ENCODE peak calls at places on chromosomes 5 and 9, in eight cellular contexts. Q, G, J, T, P, D, B and N are unnamed samples.

GRCh38 chr5:14901462-14902051 is 30.0 kb upstream of the ANKH start:
- DNase-seq in Q (peak), G (no peak), J (no peak), T (no peak), P (no peak), D (no peak), B (no peak), N (no peak)

GRCh38 chr9:20611751-20612287 is 10.5 kb downstream of the MLLT3 start:
- DNase-seq in Q (no peak), G (no peak), J (no peak), T (no peak), P (peak), D (no peak), B (no peak), N (no peak)

GRCh38 chr9:93387791-93388190 is 63.7 kb upstream of the FAM120A start:
- DNase-seq in Q (no peak), G (no peak), J (no peak), T (peak), P (no peak), D (no peak), B (no peak), N (no peak)

GRCh38 chr5:168822745-168823281 is 243.6 kb upstream of the PANK3 start:
- DNase-seq in Q (peak), G (no peak), J (no peak), T (no peak), P (no peak), D (peak), B (no peak), N (no peak)

GRCh38 chr9:136292591-136293448 is 11.1 kb downstream of the CCDC187 start:
- DNase-seq in Q (no peak), G (no peak), J (no peak), T (no peak), P (no peak), D (no peak), B (no peak), N (no peak)

GRCh38 chr9:93589688-93590087 is 13.3 kb downstream of the PHF2 start:
- DNase-seq in Q (no peak), G (no peak), J (no peak), T (no peak), P (peak), D (peak), B (peak), N (peak)

GRCh38 chr5:57692582-57693487 is 210.2 kb upstream of the ACTBL2 start:
- DNase-seq in Q (peak), G (peak), J (peak), T (peak), P (peak), D (peak), B (peak), N (peak)

GRCh38 chr5:2861605-2862004 is 110.1 kb upstream of the IRX2 start:
- DNase-seq in Q (no peak), G (no peak), J (no peak), T (no peak), P (no peak), D (no peak), B (no peak), N (no peak)

GRCh38 chr5:71475788-71476384 is 20.4 kb downstream of the BDP1 start:
- DNase-seq in Q (no peak), G (no peak), J (no peak), T (no peak), P (peak), D (no peak), B (no peak), N (no peak)

GRCh38 chr9:100426532-100427365 is at the start of gene MSANTD3:
- DNase-seq in Q (peak), G (peak), J (no peak), T (peak), P (peak), D (peak), B (peak), N (peak)
- TF ChIP-seq CTCF in Q (no peak), G (no peak), J (no peak), T (no peak), P (peak), D (peak), B (peak), N (peak)

DNA sequence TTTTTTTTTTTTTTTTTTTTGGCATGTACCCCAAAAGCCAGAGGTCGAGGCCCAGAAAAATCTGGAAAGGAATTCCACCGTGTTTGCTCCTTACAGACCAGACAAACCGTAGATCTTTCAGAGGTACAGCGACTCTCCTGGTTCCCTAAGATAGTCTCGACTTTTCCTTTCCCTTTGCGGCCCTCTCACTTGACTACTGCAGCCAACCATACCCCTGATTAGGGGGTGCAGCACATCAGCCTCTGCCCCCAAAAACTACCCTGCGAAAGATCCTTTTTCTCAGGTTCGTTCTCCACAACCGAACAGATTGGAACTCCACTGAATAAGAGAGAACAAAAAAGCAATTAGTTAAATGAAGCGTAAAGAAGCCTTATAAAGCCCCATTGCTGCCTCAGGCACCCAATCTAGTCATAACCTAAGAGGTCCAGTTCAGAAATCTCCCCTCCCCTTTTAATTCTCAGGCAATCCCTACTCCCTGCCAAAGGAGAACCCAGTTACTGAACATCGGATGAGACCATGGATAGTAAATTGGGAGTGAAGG is 376 bp upstream of the TICAM2 start:
- DNase-seq in Q (no peak), G (no peak), J (no peak), T (peak), P (peak), D (no peak), B (no peak), N (no peak)
- H3K27ac ChIP-seq in Q (peak), G (peak), J (no peak), T (peak), P (no peak), D (peak), B (peak), N (peak)

DNA sequence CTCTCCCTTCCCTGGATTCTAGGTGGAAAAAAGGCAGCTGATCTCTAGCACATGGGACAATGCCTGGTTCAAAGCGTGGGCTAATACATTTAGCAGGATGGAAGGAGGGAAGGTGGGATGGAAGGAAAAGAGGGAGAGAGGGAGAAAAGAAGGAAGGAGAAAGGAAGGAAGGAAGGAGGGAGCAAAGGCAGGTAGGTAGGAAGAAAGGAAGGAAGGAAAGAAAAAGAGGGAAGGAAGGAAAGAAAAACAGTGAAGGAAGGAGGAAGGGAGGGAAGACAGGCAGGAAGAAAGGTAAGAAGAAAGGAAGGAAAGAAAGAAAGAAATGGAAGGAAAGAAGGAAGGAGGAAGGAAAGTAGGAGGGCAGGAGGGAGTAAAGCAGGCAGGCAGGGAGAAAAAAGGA is 12.2 kb upstream of the PALM2AKAP2 start:
- DNase-seq in Q (no peak), G (no peak), J (no peak), T (no peak), P (no peak), D (no peak), B (no peak), N (no peak)
- H3K4me3 ChIP-seq in Q (no peak), G (no peak), J (no peak), T (no peak), P (no peak), D (no peak), B (no peak), N (no peak)

DNA sequence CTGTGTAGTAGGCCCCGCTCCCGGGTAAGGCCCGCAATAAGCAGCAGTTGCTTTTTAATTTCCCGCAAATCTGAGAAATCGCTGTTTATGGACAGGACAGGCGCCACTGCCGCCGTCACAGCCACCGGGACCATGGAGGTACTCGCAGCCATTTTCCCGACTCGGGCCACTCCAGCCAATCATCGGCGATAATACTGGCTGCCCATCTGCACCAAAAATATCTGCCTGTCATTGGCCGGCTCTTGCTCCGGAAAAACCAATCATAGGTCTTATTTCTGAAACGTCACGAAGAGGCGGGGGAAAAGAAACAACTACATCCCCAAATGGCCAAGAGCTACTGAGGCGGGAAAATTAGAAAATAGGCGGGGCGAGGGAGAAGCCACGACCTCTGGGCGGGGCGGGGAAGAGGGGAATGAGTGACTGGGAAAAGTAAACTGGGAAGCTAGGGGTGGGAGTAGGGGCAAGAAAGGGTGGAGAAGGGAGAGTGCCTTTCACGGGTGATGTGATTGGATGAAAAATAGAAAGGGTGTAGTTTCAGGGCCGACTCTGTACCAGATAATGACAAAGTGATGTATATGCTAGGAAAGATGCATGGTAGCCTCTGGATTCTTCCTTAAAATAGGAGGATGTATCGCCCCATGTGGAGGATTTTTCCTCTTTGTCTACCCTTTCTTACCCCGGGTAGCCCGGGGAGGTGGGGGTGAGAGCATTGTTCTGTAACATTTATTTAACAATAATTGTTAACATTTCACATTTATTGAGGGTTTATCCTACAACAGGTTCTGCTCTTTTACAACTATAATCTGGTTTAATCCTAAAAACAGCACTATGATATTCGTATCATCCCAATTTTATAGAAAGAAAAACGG is at the start of gene CDC23:
- DNase-seq in Q (peak), G (peak), J (peak), T (peak), P (peak), D (peak), B (peak), N (peak)
- TF ChIP-seq CTCF in Q (no peak), G (no peak), J (no peak), T (no peak), P (peak), D (no peak), B (no peak), N (peak)

GRCh38 chr9:36925033-36925432 is 109.0 kb downstream of the PAX5 start:
- DNase-seq in Q (no peak), G (no peak), J (no peak), T (no peak), P (no peak), D (no peak), B (no peak), N (no peak)
- H3K27ac ChIP-seq in Q (no peak), G (no peak), J (no peak), T (no peak), P (no peak), D (no peak), B (no peak), N (no peak)

GRCh38 chr9:113372059-113372458 is 4.7 kb downstream of the HDHD3 start:
- DNase-seq in Q (no peak), G (no peak), J (no peak), T (no peak), P (no peak), D (no peak), B (no peak), N (no peak)
- H3K4me3 ChIP-seq in Q (no peak), G (no peak), J (no peak), T (no peak), P (no peak), D (no peak), B (no peak), N (no peak)